ENCODE peak calls at places on chromosomes 12 and 14, in four cellular contexts. X, W, C and F are unnamed samples.

GRCh38 chr12:68451261-68452091 is 119.3 kb upstream of the MDM1 start:
- DNase-seq in X (no peak), W (peak; percentile 11), C (peak; percentile 27), F (peak; percentile 96)

GRCh38 chr12:19654630-19655384 is 215.5 kb downstream of the AEBP2 start:
- DNase-seq in X (no peak), W (peak; percentile 29), C (no peak), F (peak; percentile 73)

GRCh38 chr14:93717968-93718320 is 70.3 kb downstream of the PRIMA1 start:
- DNase-seq in X (no peak), W (no peak), C (no peak), F (no peak)

GRCh38 chr12:70774055-70774454 is 136.8 kb upstream of the PTPRB start:
- DNase-seq in X (peak; percentile 18), W (no peak), C (peak; percentile 93), F (peak; percentile 8)

GRCh38 chr12:107655281-107656065 is 30.1 kb upstream of the PWP1 start:
- DNase-seq in X (no peak), W (peak; percentile 67), C (no peak), F (no peak)

GRCh38 chr12:42588981-42589464 is 523 bp downstream of the PRICKLE1 start:
- DNase-seq in X (peak; percentile 84), W (peak; percentile 55), C (peak; percentile 64), F (no peak)

GRCh38 chr12:70243510-70244331 is 488 bp downstream of the CNOT2 start:
- DNase-seq in X (peak; percentile 84), W (peak; percentile 73), C (peak; percentile 44), F (peak; percentile 67)

GRCh38 chr14:78324353-78324752 is 154.2 kb downstream of the NRXN3 start:
- DNase-seq in X (no peak), W (no peak), C (no peak), F (no peak)

GRCh38 chr12:128969480-128970055 is 116.3 kb downstream of the GLT1D1 start:
- DNase-seq in X (peak; percentile 88), W (no peak), C (peak; percentile 52), F (peak; percentile 2)

GRCh38 chr12:111304642-111305071 is 64.2 kb downstream of the PHETA1 start:
- DNase-seq in X (peak; percentile 22), W (peak; percentile 10), C (peak; percentile 38), F (peak; percentile 8)

GRCh38 chr12:12748051-12748450 is 30.9 kb downstream of the CDKN1B start:
- DNase-seq in X (no peak), W (no peak), C (no peak), F (no peak)

GRCh38 chr14:75522224-75522764 is at the start of gene BATF:
- DNase-seq in X (no peak), W (no peak), C (no peak), F (no peak)

GRCh38 chr12:7929069-7929792 is 6.8 kb downstream of the SLC2A3 start:
- DNase-seq in X (no peak), W (no peak), C (peak; percentile 27), F (no peak)

GRCh38 chr14:51328089-51328941 is 88.3 kb downstream of the TMX1 start:
- DNase-seq in X (no peak), W (peak; percentile 52), C (peak; percentile 41), F (peak; percentile 58)

GRCh38 chr14:93905623-93906022 is 21.5 kb upstream of the FAM181A start:
- DNase-seq in X (no peak), W (no peak), C (peak; percentile 13), F (no peak)

GRCh38 chr14:45199246-45199645 is 53.8 kb downstream of the MIS18BP1 start:
- DNase-seq in X (no peak), W (no peak), C (no peak), F (peak; percentile 26)

GRCh38 chr12:75964150-75964549 is 67.4 kb downstream of the PHLDA1 start:
- DNase-seq in X (no peak), W (no peak), C (no peak), F (no peak)

GRCh38 chr14:51668870-51669269 is 17.2 kb downstream of the FRMD6 start:
- DNase-seq in X (no peak), W (no peak), C (no peak), F (no peak)

GRCh38 chr12:58547217-58547616 is 373.1 kb downstream of the LRIG3 start:
- DNase-seq in X (no peak), W (no peak), C (no peak), F (no peak)

GRCh38 chr12:71392521-71393145 is 47.0 kb upstream of the LGR5 start:
- DNase-seq in X (peak; percentile 74), W (peak; percentile 76), C (peak; percentile 84), F (peak; percentile 74)

GRCh38 chr12:105667880-105668279 is 337.4 kb downstream of the C12orf75 start:
- DNase-seq in X (no peak), W (no peak), C (no peak), F (no peak)

GRCh38 chr14:29925736-29926135 is 1.9 kb downstream of the PRKD1 start:
- DNase-seq in X (peak; percentile 23), W (no peak), C (no peak), F (peak; percentile 61)

GRCh38 chr12:80607361-80608135 is 99.9 kb upstream of the MYF6 start:
- DNase-seq in X (no peak), W (no peak), C (peak; percentile 40), F (no peak)
- TF ChIP-seq CTCF in X (peak; percentile 48), W (no peak), C (peak; percentile 72), F (no peak)

DNA sequence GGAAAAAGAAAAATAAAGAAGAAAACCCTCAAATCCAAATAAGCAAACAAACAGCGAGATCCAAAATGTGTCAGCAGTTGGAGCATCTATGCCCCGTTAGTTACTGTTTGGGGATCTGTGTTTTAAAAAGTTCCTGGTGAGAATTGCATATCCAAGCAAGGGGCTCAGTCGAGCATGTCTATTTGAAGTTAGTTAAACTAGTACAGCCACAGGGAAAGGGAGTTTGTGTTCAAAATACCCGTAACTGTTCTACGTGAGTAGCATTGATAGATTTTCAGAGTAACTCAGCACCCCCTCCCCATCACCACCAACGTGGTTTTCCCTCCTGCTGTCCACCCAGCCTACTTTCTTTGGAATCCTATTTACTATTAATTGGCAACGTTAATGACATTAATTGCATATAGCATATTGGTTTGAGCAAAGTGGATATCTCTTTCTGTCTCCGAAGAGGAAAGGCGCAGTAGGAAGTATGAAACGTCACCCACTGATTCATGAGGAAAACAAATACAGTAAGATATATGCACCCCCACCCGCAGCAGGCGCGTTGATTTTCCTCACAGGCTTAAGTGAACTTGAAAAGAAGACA is 1.5 kb downstream of the NPAS3 start:
- DNase-seq in X (peak; percentile 16), W (peak; percentile 37), C (peak; percentile 55), F (peak; percentile 69)
- H3K9ac ChIP-seq in X (no peak overlapping the region), W (peak overlapping the region; percentile 72), C (peak overlapping the region; percentile 31), F (no peak overlapping the region)

DNA sequence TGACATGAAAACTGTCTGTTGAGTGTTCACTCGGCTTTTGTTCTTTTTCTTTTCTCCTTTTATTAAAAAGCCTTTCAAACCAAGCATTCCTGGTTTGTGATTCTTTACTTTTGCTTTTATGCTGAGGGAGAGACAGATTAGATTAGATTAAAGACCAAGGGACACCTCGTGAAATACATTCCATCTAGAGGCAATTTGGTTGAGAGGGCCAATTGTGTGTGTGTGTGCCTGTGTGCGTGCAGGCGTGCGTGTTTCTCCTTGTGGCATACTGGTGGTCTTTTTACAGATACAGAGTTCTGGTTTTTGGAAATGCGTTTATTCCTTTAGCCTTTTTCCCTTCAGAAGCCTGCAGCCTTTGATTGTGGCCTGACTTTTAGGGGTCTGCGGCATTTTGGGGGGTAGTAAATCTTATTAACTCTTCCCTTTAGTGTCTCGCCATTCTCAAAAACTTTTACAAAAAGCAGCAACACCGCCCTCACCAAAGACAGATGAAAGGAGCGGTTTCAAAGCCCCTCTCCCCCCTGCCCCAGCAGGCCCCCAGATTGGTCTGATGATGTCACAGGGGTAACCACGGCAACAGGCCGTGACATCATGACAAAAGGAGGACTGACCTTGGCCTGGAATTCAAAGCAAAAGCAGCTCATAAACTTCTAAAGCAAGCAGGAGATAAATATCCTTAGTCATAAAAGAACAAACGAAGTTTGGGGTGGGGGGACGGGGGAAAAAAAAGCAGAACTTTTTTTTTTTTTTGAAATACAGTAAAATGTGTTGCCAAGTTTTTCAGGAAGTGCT is 84.1 kb upstream of the TBX3 start:
- DNase-seq in X (no peak), W (no peak), C (peak; percentile 66), F (no peak)
- TF ChIP-seq CTCF in X (no peak), W (no peak), C (no peak), F (no peak)

GRCh38 chr14:105487449-105487985 is 831 bp downstream of the CRIP1 start:
- DNase-seq in X (peak; percentile 58), W (no peak), C (no peak), F (no peak)
- H3K9ac ChIP-seq in X (no peak overlapping the region), W (no peak overlapping the region), C (peak overlapping the region; percentile 65), F (peak overlapping the region; percentile 37)